ENCODE peak calls at places on chromosome 1, in ten cellular contexts. H is right lobe of liver, P is aorta, K is GM23248, L is bronchial epithelial cell, R is trophoblast cell, F is astrocyte, D is MM.1S, X is OCI-LY7, N is lung. Y is an unnamed sample.

GRCh38 chr1:219812491-219813221 is 115.7 kb downstream of the SLC30A10 start:
- DNase-seq in H (no peak), P (no peak), K (peak; percentile 86), L (peak; percentile 66), R (peak; percentile 2), F (peak; percentile 68), D (peak; percentile 82), X (peak; percentile 67), N (no peak), Y (peak; percentile 55)

GRCh38 chr1:179995576-179995975 is 41.0 kb downstream of the CEP350 start:
- DNase-seq in H (no peak), P (no peak), K (no peak), L (no peak), R (no peak), F (peak; percentile 53), D (no peak), X (no peak), N (no peak), Y (no peak)

GRCh38 chr1:63379583-63379982 is 12.2 kb downstream of the ALG6 start:
- DNase-seq in H (no peak), P (no peak), K (no peak), L (no peak), R (no peak), F (no peak), D (no peak), X (no peak), N (no peak), Y (no peak)

GRCh38 chr1:226781937-226782609 is 43.0 kb upstream of the ITPKB start:
- DNase-seq in H (no peak), P (no peak), K (no peak), L (no peak), R (no peak), F (no peak), D (no peak), X (no peak), N (no peak), Y (no peak)

GRCh38 chr1:157114183-157115121 is 14.8 kb upstream of the ETV3L start:
- DNase-seq in H (no peak), P (peak; percentile 33), K (no peak), L (no peak), R (no peak), F (no peak), D (no peak), X (no peak), N (no peak), Y (no peak)

GRCh38 chr1:226424228-226425003 is 16.5 kb upstream of the PARP1 start:
- DNase-seq in H (no peak), P (no peak), K (peak; percentile 49), L (peak; percentile 63), R (no peak), F (peak; percentile 47), D (peak; percentile 73), X (peak; percentile 87), N (no peak), Y (no peak)

GRCh38 chr1:12166834-12167492 is at the start of gene TNFRSF1B:
- DNase-seq in H (peak; percentile 89), P (peak; percentile 89), K (peak; percentile 65), L (no peak), R (no peak), F (no peak), D (peak; percentile 85), X (no peak), N (peak; percentile 64), Y (peak; percentile 57)

GRCh38 chr1:66564250-66564649 is 30.3 kb downstream of the SGIP1 start:
- DNase-seq in H (no peak), P (no peak), K (peak; percentile 97), L (peak; percentile 100), R (peak; percentile 77), F (peak; percentile 97), D (no peak), X (no peak), N (no peak), Y (peak; percentile 53)

GRCh38 chr1:26126321-26127084 is 14.9 kb downstream of the PDIK1L start:
- DNase-seq in H (no peak), P (no peak), K (no peak), L (peak; percentile 87), R (peak; percentile 75), F (peak; percentile 60), D (peak; percentile 93), X (peak; percentile 79), N (peak; percentile 56), Y (no peak)

DNA sequence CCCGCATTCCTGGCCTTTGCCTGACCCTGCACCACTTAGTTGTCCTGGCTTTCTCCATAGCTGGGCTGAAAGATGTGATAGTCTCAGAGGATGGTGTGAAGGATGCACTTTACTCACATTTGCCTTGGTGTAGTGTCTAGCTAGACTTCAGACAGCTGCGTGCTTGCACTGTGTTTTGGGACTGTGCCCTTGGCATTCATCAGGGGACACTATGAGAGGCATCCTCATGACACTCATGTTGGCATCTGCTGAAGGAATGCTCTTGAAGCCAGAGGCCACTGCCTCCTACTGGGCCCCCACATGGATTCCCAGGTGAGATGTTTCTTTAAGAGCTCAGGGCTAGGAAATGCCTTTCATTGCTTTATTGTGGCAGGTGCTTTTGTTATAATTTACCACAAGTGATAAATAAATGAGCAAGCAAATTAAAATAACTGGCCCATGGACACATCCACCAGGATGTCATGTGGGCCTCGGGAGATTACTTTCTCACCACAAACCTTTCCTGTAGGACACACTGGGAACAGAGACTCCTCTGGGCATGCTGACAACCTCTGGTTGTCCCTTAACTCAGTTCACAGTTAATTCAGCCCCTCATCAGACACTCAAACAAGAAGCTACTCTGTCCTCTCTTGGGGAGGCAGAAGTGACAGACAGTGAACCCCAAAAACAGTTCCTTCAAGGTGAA is 99.4 kb upstream of the SPATA6 start:
- DNase-seq in H (no peak), P (no peak), K (no peak), L (no peak), R (no peak), F (no peak), D (no peak), X (no peak), N (no peak), Y (no peak)
- H3K4me3 ChIP-seq in H (no peak overlapping the region), P (no peak overlapping the region), K (no peak overlapping the region), L (no peak overlapping the region), R (no peak overlapping the region), F (no peak overlapping the region), D (no peak overlapping the region), X (no peak overlapping the region), N (no peak overlapping the region), Y (no peak overlapping the region)

GRCh38 chr1:6269271-6269996 is 8.5 kb upstream of the GPR153 start:
- DNase-seq in H (no peak), P (no peak), K (no peak), L (no peak), R (no peak), F (no peak), D (no peak), X (no peak), N (no peak), Y (no peak)
- H3K36me3 ChIP-seq in H (no peaks in the 10 kb centered on the region), P (no peaks in the 10 kb centered on the region), K (no peaks in the 10 kb centered on the region), L (peaks cover 13% of the 10 kb centered on the region), R (no peaks in the 10 kb centered on the region), F (no peaks in the 10 kb centered on the region), D (no peaks in the 10 kb centered on the region), X (no peaks in the 10 kb centered on the region), N (no peaks in the 10 kb centered on the region), Y (peaks cover 2% of the 10 kb centered on the region)

GRCh38 chr1:60988827-60989363 is 93.5 kb upstream of the NFIA start:
- DNase-seq in H (no peak), P (no peak), K (peak; percentile 34), L (peak; percentile 40), R (no peak), F (no peak), D (no peak), X (no peak), N (no peak), Y (no peak)

GRCh38 chr1:60987904-60988303 is 94.5 kb upstream of the NFIA start:
- DNase-seq in H (no peak), P (no peak), K (no peak), L (no peak), R (no peak), F (no peak), D (no peak), X (no peak), N (no peak), Y (no peak)

GRCh38 chr1:60992165-60992564 is 90.2 kb upstream of the NFIA start:
- DNase-seq in H (no peak), P (no peak), K (no peak), L (no peak), R (no peak), F (no peak), D (no peak), X (no peak), N (no peak), Y (no peak)

GRCh38 chr1:60990719-60991100 is 91.7 kb upstream of the NFIA start:
- DNase-seq in H (no peak), P (no peak), K (no peak), L (no peak), R (no peak), F (no peak), D (no peak), X (no peak), N (no peak), Y (no peak)

DNA sequence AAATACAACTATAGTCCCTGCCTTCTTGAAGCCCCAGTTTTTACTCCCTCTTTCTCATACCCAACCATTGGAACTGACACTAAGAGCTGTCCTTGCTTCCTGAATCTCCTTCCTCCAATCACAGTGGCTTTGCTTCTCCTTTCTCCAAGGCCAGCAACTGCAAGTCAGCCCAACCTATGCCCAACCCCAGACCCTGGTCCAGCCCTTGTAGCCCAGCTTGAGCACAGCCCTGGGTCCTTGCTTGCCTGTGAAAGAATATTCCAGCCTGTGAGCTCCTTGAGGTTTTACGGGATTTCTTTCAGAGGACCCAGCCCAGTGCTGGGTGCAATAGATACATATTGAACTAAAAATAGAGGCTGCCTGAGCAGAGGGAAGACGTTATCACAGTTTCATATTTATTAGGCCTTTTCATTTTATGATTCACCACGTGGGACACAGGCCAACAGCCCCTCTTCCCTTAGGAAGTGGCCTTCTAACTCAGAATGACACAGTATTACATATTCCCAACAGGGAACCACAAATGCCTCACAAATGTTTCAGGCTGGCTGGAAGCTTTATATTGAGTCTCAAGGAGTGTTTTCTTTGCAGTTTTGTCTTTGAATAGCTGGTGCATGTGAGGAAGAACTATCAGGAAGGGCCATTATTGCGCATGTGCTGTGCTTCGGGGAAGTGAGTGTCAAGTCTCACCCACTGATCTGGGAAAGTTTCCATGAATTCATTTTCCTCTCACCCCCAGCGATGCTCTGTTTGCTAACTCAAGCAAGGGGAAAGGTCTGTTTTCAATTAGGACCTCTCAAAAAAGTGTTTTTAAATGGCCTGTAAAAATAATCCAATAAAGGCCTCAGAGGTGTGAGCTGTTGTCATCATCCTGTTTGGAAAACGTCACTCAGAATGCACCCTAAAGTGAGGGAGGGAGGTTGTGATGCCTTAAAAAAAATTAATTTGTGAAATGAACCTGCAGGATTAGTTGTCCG is 92.3 kb upstream of the NFIA start:
- DNase-seq in H (no peak), P (peak; percentile 81), K (peak; percentile 87), L (peak; percentile 65), R (no peak), F (peak; percentile 91), D (no peak), X (no peak), N (no peak), Y (peak; percentile 73)
- H3K4me3 ChIP-seq in H (no peak overlapping the region), P (no peak overlapping the region), K (peak overlapping the region; percentile 46), L (no peak overlapping the region), R (no peak overlapping the region), F (peak overlapping the region; percentile 3), D (no peak overlapping the region), X (no peak overlapping the region), N (no peak overlapping the region), Y (no peak overlapping the region)

DNA sequence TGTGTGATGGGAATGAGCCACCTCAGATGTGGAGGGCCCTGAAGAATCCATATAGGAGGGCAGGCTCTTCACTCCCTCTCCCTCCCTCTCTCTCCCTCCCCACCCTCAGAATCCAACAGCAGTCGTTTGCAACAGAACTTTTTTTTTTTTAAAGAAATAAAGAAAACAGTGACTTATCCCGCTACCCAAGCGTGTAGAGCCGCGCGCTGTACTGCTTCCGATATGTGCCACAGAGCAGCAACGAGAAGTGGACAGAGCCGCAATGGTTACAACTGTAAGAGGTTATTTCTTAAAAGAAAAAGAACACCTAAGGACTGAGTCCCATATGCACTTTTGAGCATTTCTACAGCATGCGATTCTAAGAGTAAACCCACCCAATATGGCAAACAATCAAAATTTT is 7.4 kb upstream of the NADK start:
- DNase-seq in H (no peak), P (no peak), K (no peak), L (no peak), R (no peak), F (no peak), D (no peak), X (no peak), N (no peak), Y (no peak)
- H3K36me3 ChIP-seq in H (peaks cover 33% of the 10 kb centered on the region), P (peaks cover 5% of the 10 kb centered on the region), K (peaks cover 48% of the 10 kb centered on the region), L (peaks cover 32% of the 10 kb centered on the region), R (peaks cover 50% of the 10 kb centered on the region), F (peaks cover 37% of the 10 kb centered on the region), D (peaks cover 12% of the 10 kb centered on the region), X (peaks cover 63% of the 10 kb centered on the region), N (peaks cover 33% of the 10 kb centered on the region), Y (peaks cover 61% of the 10 kb centered on the region)

Y was measured in MG63.